ENCODE peak calls at places on chromosomes 3 and 15, in six cellular contexts. V is heart left ventricle, X is A549, M is SJSA1, L is lower lobe of right lung, Z is thyroid gland. N is an unnamed sample.

GRCh38 chr15:76330281-76330680 is 6.3 kb upstream of the ISL2 start:
- DNase-seq in V (peak), X (peak), M (peak), L (no peak), Z (peak), N (peak)

GRCh38 chr15:44738340-44738984 is 2.1 kb downstream of the TRIM69 start:
- DNase-seq in V (no peak), X (peak), M (peak), L (no peak), Z (no peak), N (no peak)

GRCh38 chr3:194928831-194929594 is 243.3 kb downstream of the FAM43A start:
- DNase-seq in V (no peak), X (peak), M (no peak), L (no peak), Z (peak), N (peak)

GRCh38 chr15:39099524-39099923 is 481.4 kb upstream of the THBS1 start:
- DNase-seq in V (no peak), X (no peak), M (no peak), L (no peak), Z (no peak), N (no peak)

GRCh38 chr15:68277605-68278344 is at the start of gene FEM1B:
- DNase-seq in V (peak), X (peak), M (peak), L (peak), Z (peak), N (peak)

GRCh38 chr3:71064976-71065763 is 518.4 kb downstream of the FOXP1 start:
- DNase-seq in V (peak), X (peak), M (peak), L (peak), Z (peak), N (peak)

GRCh38 chr3:61828880-61829279 is 267.5 kb downstream of the PTPRG start:
- DNase-seq in V (no peak), X (no peak), M (no peak), L (no peak), Z (no peak), N (no peak)

GRCh38 chr3:59064276-59064675 is 14.5 kb upstream of the CFAP20DC start:
- DNase-seq in V (no peak), X (no peak), M (no peak), L (no peak), Z (no peak), N (no peak)

GRCh38 chr3:127041264-127041820 is 58.4 kb downstream of the PLXNA1 start:
- DNase-seq in V (no peak), X (no peak), M (no peak), L (peak), Z (no peak), N (peak)

GRCh38 chr3:73461582-73461981 is 163.2 kb downstream of the PDZRN3 start:
- DNase-seq in V (peak), X (no peak), M (no peak), L (no peak), Z (no peak), N (no peak)

GRCh38 chr3:32186097-32186496 is 52.4 kb upstream of the CMTM8 start:
- DNase-seq in V (no peak), X (no peak), M (no peak), L (no peak), Z (no peak), N (no peak)

GRCh38 chr3:44442591-44443309 is 34.7 kb downstream of the ZNF445 start:
- DNase-seq in V (no peak), X (no peak), M (no peak), L (no peak), Z (no peak), N (no peak)

GRCh38 chr3:15903776-15904720 is 106.3 kb upstream of the ANKRD28 start:
- DNase-seq in V (peak), X (no peak), M (no peak), L (no peak), Z (peak), N (peak)

GRCh38 chr3:171125010-171125409 is 98.5 kb upstream of the SLC2A2 start:
- DNase-seq in V (no peak), X (no peak), M (no peak), L (no peak), Z (no peak), N (no peak)

GRCh38 chr15:92116320-92116719 is 262.8 kb downstream of the SLCO3A1 start:
- DNase-seq in V (no peak), X (no peak), M (no peak), L (no peak), Z (no peak), N (no peak)

GRCh38 chr15:101579766-101580165 is 72.4 kb downstream of the TM2D3 start:
- DNase-seq in V (no peak), X (peak), M (peak), L (no peak), Z (no peak), N (no peak)

GRCh38 chr3:15345051-15345607 is 12.7 kb upstream of the SH3BP5 start:
- DNase-seq in V (no peak), X (no peak), M (no peak), L (no peak), Z (peak), N (no peak)

GRCh38 chr3:54891540-54891897 is 36.3 kb downstream of the LRTM1 start:
- DNase-seq in V (peak), X (peak), M (peak), L (peak), Z (peak), N (peak)

GRCh38 chr15:23647421-23648375 is at the start of gene MAGEL2:
- DNase-seq in V (no peak), X (no peak), M (no peak), L (peak), Z (peak), N (peak)

GRCh38 chr15:58698887-58699641 is 50.4 kb downstream of the ADAM10 start:
- DNase-seq in V (no peak), X (no peak), M (peak), L (no peak), Z (no peak), N (no peak)

GRCh38 chr3:152968388-152969024 is 133.6 kb downstream of the P2RY1 start:
- DNase-seq in V (no peak), X (peak), M (peak), L (no peak), Z (no peak), N (no peak)

GRCh38 chr15:70863450-70864218 is 9.7 kb upstream of the LARP6 start:
- DNase-seq in V (no peak), X (peak), M (peak), L (no peak), Z (no peak), N (no peak)

GRCh38 chr3:183698760-183699159 is 1.2 kb downstream of the YEATS2 start:
- DNase-seq in V (no peak), X (no peak), M (no peak), L (no peak), Z (no peak), N (no peak)

GRCh38 chr3:35562141-35562540 is 77.2 kb upstream of the ARPP21 start:
- DNase-seq in V (no peak), X (no peak), M (no peak), L (no peak), Z (no peak), N (no peak)
- H3K27ac ChIP-seq in V (no peak), X (no peak), M (no peak), L (no peak), Z (no peak), N (no peak)

GRCh38 chr3:142027295-142027694 is 122.0 kb downstream of the TFDP2 start:
- DNase-seq in V (no peak), X (no peak), M (no peak), L (no peak), Z (no peak), N (no peak)
- H3K4me3 ChIP-seq in V (peak), X (no peak), M (peak), L (peak), Z (peak), N (peak)

GRCh38 chr3:177333535-177334495 is 136.5 kb upstream of the TBL1XR1 start:
- DNase-seq in V (peak), X (no peak), M (no peak), L (peak), Z (no peak), N (no peak)
- H3K27ac ChIP-seq in V (peak), X (peak), M (no peak), L (no peak), Z (peak), N (no peak)

GRCh38 chr3:182364723-182365650 is 428.3 kb upstream of the ATP11B start:
- DNase-seq in V (no peak), X (no peak), M (peak), L (no peak), Z (no peak), N (no peak)
- H3K4me3 ChIP-seq in V (no peak), X (no peak), M (peak), L (no peak), Z (no peak), N (no peak)

GRCh38 chr3:117843356-117843755 is 1133.8 kb downstream of the TUSC7 start:
- DNase-seq in V (no peak), X (no peak), M (no peak), L (no peak), Z (no peak), N (no peak)

GRCh38 chr3:117842086-117842485 is 1132.5 kb downstream of the TUSC7 start:
- DNase-seq in V (no peak), X (no peak), M (no peak), L (no peak), Z (no peak), N (no peak)

GRCh38 chr3:117836296-117836695 is 1126.7 kb downstream of the TUSC7 start:
- DNase-seq in V (no peak), X (no peak), M (no peak), L (no peak), Z (no peak), N (no peak)

GRCh38 chr3:117837391-117837790 is 1127.8 kb downstream of the TUSC7 start:
- DNase-seq in V (no peak), X (no peak), M (no peak), L (no peak), Z (no peak), N (no peak)
- H3K27ac ChIP-seq in V (no peak), X (no peak), M (no peak), L (no peak), Z (no peak), N (no peak)

GRCh38 chr3:101762041-101762646 is 16.9 kb upstream of the NXPE3 start:
- DNase-seq in V (no peak), X (no peak), M (no peak), L (no peak), Z (no peak), N (no peak)
- H3K4me3 ChIP-seq in V (no peak), X (no peak), M (no peak), L (no peak), Z (no peak), N (no peak)